ENCODE peak calls at places on chromosomes 11 and 22, in five cellular contexts. O, E, Q, Y and W are unnamed samples.

GRCh38 chr11:56842829-56843794 is 94.6 kb upstream of the OR9G4 start:
- DNase-seq in O (no peak), E (no peak), Y (peak; percentile 66), Q (no peak), W (no peak)

GRCh38 chr11:23079382-23079813 is 219.1 kb upstream of the CCDC179 start:
- DNase-seq in O (no peak), E (peak; percentile 67), Y (no peak), Q (no peak), W (no peak)

GRCh38 chr11:40514124-40514523 is 945.3 kb downstream of the LRRC4C start:
- DNase-seq in O (no peak), Q (no peak), Y (no peak), E (peak; percentile 18), W (no peak)

GRCh38 chr11:101974255-101974654 is 57.9 kb upstream of the ANGPTL5 start:
- DNase-seq in Y (no peak), E (peak; percentile 3), Q (no peak), O (no peak), W (no peak)

GRCh38 chr22:36536717-36537116 is 7.8 kb upstream of the EIF3D start:
- DNase-seq in Q (no peak), E (no peak), Y (no peak), O (no peak), W (no peak)

GRCh38 chr22:43435851-43436535 is 24.2 kb downstream of the MPPED1 start:
- DNase-seq in Q (no peak), O (no peak), Y (no peak), E (no peak), W (no peak)

GRCh38 chr11:96149743-96150555 is 193.0 kb downstream of the MAML2 start:
- DNase-seq in O (peak; percentile 35), Y (peak; percentile 36), E (peak; percentile 92), Q (no peak), W (no peak)

GRCh38 chr11:127340438-127340837 is 339.9 kb upstream of the KIRREL3 start:
- DNase-seq in Y (no peak), Q (no peak), O (no peak), E (no peak), W (no peak)

GRCh38 chr11:12085371-12086251 is 24.8 kb upstream of the MICAL2 start:
- DNase-seq in O (no peak), Q (no peak), E (peak; percentile 64), Y (peak; percentile 84), W (no peak)

GRCh38 chr22:26124991-26125725 is 44.1 kb upstream of the SEZ6L start:
- DNase-seq in Y (no peak), E (no peak), Q (no peak), O (no peak), W (no peak)

GRCh38 chr22:50184004-50184461 is 1.7 kb upstream of the TRABD start:
- DNase-seq in Y (peak; percentile 67), O (no peak), E (peak; percentile 51), Q (no peak), W (no peak)
- H2AFZ ChIP-seq in Y (no peak overlapping the region), O (peak overlapping the region; percentile 30), E (peak overlapping the region; percentile 23), Q (no peak overlapping the region), W (no peak overlapping the region)

GRCh38 chr11:64598797-64599697 is 8.0 kb downstream of the SLC22A12 start:
- DNase-seq in Q (no peak), E (no peak), O (no peak), Y (no peak), W (no peak)

GRCh38 chr11:64599698-64600211 is 8.7 kb downstream of the SLC22A12 start:
- DNase-seq in O (no peak), E (no peak), Y (no peak), Q (no peak), W (no peak)

GRCh38 chr11:64602466-64603070 is 11.5 kb downstream of the SLC22A12 start:
- DNase-seq in Y (no peak), Q (no peak), O (no peak), E (no peak), W (no peak)

GRCh38 chr11:64601605-64602465 is 10.8 kb downstream of the SLC22A12 start:
- DNase-seq in O (no peak), Q (peak; percentile 41), Y (no peak), E (no peak), W (no peak)

DNA sequence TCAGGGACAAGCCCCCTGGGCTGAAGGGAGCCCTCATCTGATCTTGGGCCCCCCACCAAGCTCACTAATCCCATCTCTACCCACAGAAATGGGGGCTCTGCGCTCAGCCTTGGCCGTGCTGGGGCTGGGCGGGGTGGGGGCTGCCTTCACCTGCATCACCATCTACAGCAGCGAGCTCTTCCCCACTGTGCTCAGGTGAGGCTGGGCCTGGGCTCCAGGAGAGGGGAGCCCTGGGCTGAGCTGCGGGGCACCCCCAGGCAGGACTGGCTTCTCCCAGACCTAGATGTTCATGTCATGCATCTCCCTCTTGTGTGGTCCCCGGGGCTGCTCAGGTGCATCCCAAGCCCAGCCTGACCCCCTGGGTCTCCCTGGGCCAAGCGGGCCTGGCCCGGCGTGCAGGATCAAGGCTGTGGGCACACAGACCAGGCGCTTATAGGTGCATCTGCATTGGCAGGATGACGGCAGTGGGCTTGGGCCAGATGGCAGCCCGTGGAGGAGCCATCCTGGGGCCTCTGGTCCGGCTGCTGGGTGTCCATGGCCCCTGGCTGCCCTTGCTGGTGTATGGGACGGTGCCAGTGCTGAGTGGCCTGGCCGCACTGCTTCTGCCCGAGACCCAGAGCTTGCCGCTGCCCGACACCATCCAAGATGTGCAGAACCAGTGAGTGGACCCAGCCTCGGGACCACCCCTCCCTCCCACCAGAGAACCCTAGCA is 9.4 kb downstream of the SLC22A12 start:
- DNase-seq in O (no peak), Q (no peak), Y (no peak), E (no peak), W (no peak)
- H3K27ac ChIP-seq in O (no peak overlapping the region), Q (no peak overlapping the region), Y (no peak overlapping the region), E (no peak overlapping the region), W (no peak overlapping the region)

DNA sequence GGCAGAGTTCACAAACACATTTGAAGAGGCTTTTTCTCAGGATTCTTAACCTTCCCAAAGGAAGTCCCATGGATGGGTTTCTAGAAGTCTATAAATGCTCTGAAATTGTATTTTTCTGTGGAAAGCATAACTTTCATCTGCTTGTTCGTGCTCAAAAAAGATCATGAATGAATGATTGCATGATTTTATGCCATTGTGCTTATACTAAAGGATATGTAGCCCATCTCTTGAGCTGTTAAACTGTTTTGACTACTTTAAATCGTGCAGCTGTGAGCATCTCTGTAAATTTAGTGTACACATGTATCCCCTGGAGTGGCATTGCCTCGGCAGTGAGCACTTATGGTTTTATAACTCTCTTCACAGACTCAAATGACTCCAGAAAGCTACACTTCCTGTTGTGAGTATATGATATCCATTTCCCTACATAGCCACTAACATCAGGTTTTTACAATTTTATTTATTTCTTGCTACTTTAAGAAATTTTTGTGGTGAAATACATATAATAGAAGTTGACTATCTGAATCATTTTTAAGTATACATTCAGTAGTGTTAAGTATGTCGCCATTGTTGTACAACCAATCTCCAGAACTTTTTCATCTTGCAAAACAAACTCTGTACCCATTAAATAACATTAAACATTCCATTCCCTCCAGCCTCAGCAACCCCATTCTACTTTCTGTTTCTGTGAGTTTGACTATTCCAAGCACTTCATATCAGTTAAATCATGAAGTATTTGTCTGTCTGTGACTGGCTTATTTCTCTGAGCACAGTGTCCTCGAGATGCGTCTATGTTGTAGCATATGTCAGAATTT is 8.0 kb downstream of the NEAT1 start:
- DNase-seq in Q (no peak), Y (no peak), O (peak; percentile 60), E (peak; percentile 51), W (no peak)
- H2AFZ ChIP-seq in Q (no peak overlapping the region), Y (no peak overlapping the region), O (no peak overlapping the region), E (no peak overlapping the region), W (no peak overlapping the region)

GRCh38 chr11:13667245-13667644 is 1.2 kb upstream of the FAR1 start:
- DNase-seq in E (peak; percentile 48), O (peak; percentile 92), Q (no peak), Y (no peak), W (no peak)

GRCh38 chr11:13666708-13667107 is 1.8 kb upstream of the FAR1 start:
- DNase-seq in O (no peak), Y (no peak), Q (no peak), E (no peak), W (no peak)

GRCh38 chr11:13668102-13668956 is at the start of gene FAR1:
- DNase-seq in O (peak; percentile 99), E (peak; percentile 99), Y (peak; percentile 91), Q (peak; percentile 98), W (peak; percentile 90)

GRCh38 chr11:13668957-13669521 is 571 bp downstream of the FAR1 start:
- DNase-seq in E (peak; percentile 31), Y (no peak), O (peak; percentile 32), Q (no peak), W (no peak)

GRCh38 chr11:13667795-13668101 is 720 bp upstream of the FAR1 start:
- DNase-seq in E (no peak), Y (no peak), Q (no peak), O (no peak), W (no peak)
- H3K27ac ChIP-seq in E (peak overlapping the region; percentile 60), Y (no peak overlapping the region), Q (peak overlapping the region; percentile 76), O (no peak overlapping the region), W (peak overlapping the region; percentile 80)

GRCh38 chr11:47917643-47918369 is 62.6 kb upstream of the PTPRJ start:
- DNase-seq in E (peak; percentile 96), Q (peak; percentile 67), O (peak; percentile 59), Y (peak; percentile 50), W (no peak)

GRCh38 chr11:47915407-47916137 is 64.8 kb upstream of the PTPRJ start:
- DNase-seq in Q (peak; percentile 41), E (no peak), O (peak; percentile 98), Y (peak; percentile 64), W (no peak)

GRCh38 chr11:47916361-47916841 is 64.0 kb upstream of the PTPRJ start:
- DNase-seq in Q (peak; percentile 32), O (peak; percentile 98), Y (no peak), E (peak; percentile 77), W (no peak)

GRCh38 chr11:47918882-47919495 is 61.4 kb upstream of the PTPRJ start:
- DNase-seq in E (peak; percentile 61), Y (peak; percentile 66), O (peak; percentile 27), Q (no peak), W (no peak)

DNA sequence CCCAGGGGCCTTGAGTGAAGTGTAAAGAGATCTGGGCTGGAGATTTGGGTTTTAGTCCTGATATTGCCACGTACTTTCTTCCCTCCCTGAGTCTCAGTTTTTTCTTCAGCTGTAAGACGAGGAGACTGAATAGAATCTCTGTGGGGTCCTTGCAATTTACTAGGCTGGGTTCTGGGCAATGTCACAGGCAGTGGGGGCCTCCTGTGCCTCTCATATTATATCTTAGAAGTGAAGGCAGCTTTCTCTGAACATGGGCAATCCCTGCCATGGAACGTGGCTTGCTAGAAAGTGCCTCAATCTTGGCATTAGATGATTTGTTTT is 62.0 kb upstream of the PTPRJ start:
- DNase-seq in Y (no peak), Q (no peak), E (no peak), O (no peak), W (no peak)
- H2AFZ ChIP-seq in Y (no peak overlapping the region), Q (peak overlapping the region; percentile 20), E (no peak overlapping the region), O (no peak overlapping the region), W (no peak overlapping the region)

DNA sequence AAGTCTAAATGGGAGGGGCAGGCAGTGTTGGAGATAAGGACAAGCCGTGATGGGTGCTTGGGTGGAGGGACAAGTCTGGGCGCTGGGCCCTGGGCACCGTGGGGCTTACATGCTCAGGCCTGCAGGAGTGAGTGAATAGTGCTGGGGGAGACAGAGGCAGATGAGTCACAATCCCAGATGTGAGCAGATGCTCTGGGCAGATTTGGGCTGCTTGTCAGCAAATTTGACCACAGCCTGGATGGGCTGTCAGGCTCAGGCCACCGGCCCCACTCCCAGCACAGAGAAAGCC is 41.6 kb upstream of the ZBED5 start:
- DNase-seq in Y (peak; percentile 37), E (no peak), O (no peak), Q (peak; percentile 40), W (peak; percentile 99)
- H3K27ac ChIP-seq in Y (peak overlapping the region; percentile 98), E (peak overlapping the region; percentile 97), O (peak overlapping the region; percentile 90), Q (peak overlapping the region; percentile 86), W (peak overlapping the region; percentile 100)

GRCh38 chr11:116578971-116579687 is 193.7 kb downstream of the BUD13 start:
- DNase-seq in E (no peak), Q (peak; percentile 73), O (no peak), Y (no peak), W (no peak)
- H2AFZ ChIP-seq in E (no peak overlapping the region), Q (no peak overlapping the region), O (no peak overlapping the region), Y (no peak overlapping the region), W (no peak overlapping the region)